ENCODE peak calls at places on chromosome 14, in four cellular contexts. One of them, this sample, is unnamed.
A peak's percentile ranks its signal among the peaks of the same experiment; 100 is the strongest.

GRCh38 chr14:50397461-50398196 is 948 bp upstream of the CDKL1 start:
- DNase-seq in sigmoid colon: no peak
- DNase-seq in gastrocnemius medialis: no peak
- DNase-seq in body of pancreas: peak; percentile 56
- DNase-seq in this sample: peak; percentile 85

GRCh38 chr14:100982764-100983163 is 79.2 kb upstream of the RTL1 start:
- DNase-seq in sigmoid colon: no peak
- DNase-seq in gastrocnemius medialis: no peak
- DNase-seq in body of pancreas: no peak
- DNase-seq in this sample: no peak

GRCh38 chr14:97788364-97788763 is 991.2 kb downstream of the VRK1 start:
- DNase-seq in sigmoid colon: no peak
- DNase-seq in gastrocnemius medialis: no peak
- DNase-seq in body of pancreas: no peak
- DNase-seq in this sample: no peak

GRCh38 chr14:102629700-102630365 is 37.4 kb downstream of the RCOR1 start:
- DNase-seq in sigmoid colon: no peak
- DNase-seq in gastrocnemius medialis: no peak
- DNase-seq in body of pancreas: no peak
- DNase-seq in this sample: no peak

GRCh38 chr14:54577494-54577893 is 10.6 kb downstream of the SAMD4A start:
- DNase-seq in sigmoid colon: no peak
- DNase-seq in gastrocnemius medialis: no peak
- DNase-seq in body of pancreas: no peak
- DNase-seq in this sample: no peak

GRCh38 chr14:53167602-53168328 is 14.6 kb upstream of the DDHD1 start:
- DNase-seq in sigmoid colon: no peak
- DNase-seq in gastrocnemius medialis: no peak
- DNase-seq in body of pancreas: no peak
- DNase-seq in this sample: no peak

GRCh38 chr14:73261075-73261474 is 23.8 kb downstream of the PAPLN start:
- DNase-seq in sigmoid colon: no peak
- DNase-seq in gastrocnemius medialis: no peak
- DNase-seq in body of pancreas: no peak
- DNase-seq in this sample: no peak

GRCh38 chr14:94390372-94391086 is 2.1 kb upstream of the SERPINA1 start:
- DNase-seq in sigmoid colon: peak; percentile 72
- DNase-seq in gastrocnemius medialis: peak; percentile 19
- DNase-seq in body of pancreas: peak; percentile 68
- DNase-seq in this sample: no peak

GRCh38 chr14:92660571-92660970 is 87.9 kb downstream of the LGMN start:
- DNase-seq in sigmoid colon: no peak
- DNase-seq in gastrocnemius medialis: no peak
- DNase-seq in body of pancreas: no peak
- DNase-seq in this sample: no peak

GRCh38 chr14:92658160-92658559 is 90.3 kb downstream of the LGMN start:
- DNase-seq in sigmoid colon: no peak
- DNase-seq in gastrocnemius medialis: no peak
- DNase-seq in body of pancreas: no peak
- DNase-seq in this sample: no peak

GRCh38 chr14:92663049-92663448 is 85.4 kb downstream of the LGMN start:
- DNase-seq in sigmoid colon: no peak
- DNase-seq in gastrocnemius medialis: no peak
- DNase-seq in body of pancreas: no peak
- DNase-seq in this sample: no peak

GRCh38 chr14:92657457-92658142 is 90.8 kb downstream of the LGMN start:
- DNase-seq in sigmoid colon: peak; percentile 87
- DNase-seq in gastrocnemius medialis: peak; percentile 61
- DNase-seq in body of pancreas: peak; percentile 24
- DNase-seq in this sample: no peak

DNA sequence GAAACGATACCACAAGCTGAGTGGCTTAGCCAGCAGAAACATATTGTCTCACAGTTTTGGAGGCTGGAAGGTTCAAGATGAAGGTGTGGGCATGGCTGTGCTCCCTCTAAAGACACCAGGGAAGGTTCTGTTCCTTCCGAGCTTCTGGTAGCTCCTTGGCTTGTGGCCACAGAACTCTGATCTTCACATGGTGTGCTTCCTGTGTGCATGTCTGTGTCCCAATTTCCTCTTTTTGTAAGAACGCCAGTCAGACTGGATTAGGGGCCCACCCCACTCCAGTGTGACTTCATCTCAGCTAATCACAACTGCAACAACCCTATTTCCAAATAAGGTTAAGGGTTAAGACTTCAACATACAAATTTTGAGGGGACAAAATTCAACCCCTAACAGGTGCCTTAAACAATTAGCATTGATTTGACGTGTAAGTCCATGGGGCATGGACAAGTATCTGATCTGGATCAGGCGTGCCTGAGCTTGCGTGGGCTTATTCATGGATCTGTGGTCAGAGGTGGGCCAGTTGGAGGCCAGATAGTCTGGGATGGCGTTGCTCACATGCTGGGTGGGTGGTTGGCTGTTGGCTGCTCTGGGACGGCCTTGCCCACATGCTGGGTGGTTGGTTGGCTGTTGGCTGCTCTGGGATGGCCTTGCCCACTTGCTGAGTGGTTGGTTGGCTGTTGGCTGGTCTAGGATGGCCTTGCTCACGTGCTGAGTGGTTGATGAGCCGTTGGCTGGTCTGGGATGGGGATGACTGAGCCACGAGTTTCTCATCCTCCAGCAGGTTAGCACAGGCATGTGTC is 88.5 kb downstream of the LGMN start:
- DNase-seq in sigmoid colon: no peak
- DNase-seq in gastrocnemius medialis: peak; percentile 59
- DNase-seq in body of pancreas: peak; percentile 37
- DNase-seq in this sample: no peak
- TF ChIP-seq POLR2A in sigmoid colon: no peak
- TF ChIP-seq POLR2A in gastrocnemius medialis: peak; percentile 17
- TF ChIP-seq POLR2A in body of pancreas: no peak
- TF ChIP-seq POLR2A in this sample: no peak

GRCh38 chr14:21070083-21070609 is at the start of gene ARHGEF40:
- DNase-seq in sigmoid colon: no peak
- DNase-seq in gastrocnemius medialis: peak; percentile 70
- DNase-seq in body of pancreas: peak; percentile 78
- DNase-seq in this sample: no peak
- TF ChIP-seq POLR2A in sigmoid colon: no peak
- TF ChIP-seq POLR2A in gastrocnemius medialis: peak; percentile 65
- TF ChIP-seq POLR2A in body of pancreas: peak; percentile 42
- TF ChIP-seq POLR2A in this sample: no peak

GRCh38 chr14:103772078-103772712 is 56.6 kb downstream of the ZFYVE21 start:
- DNase-seq in sigmoid colon: no peak
- DNase-seq in gastrocnemius medialis: no peak
- DNase-seq in body of pancreas: no peak
- DNase-seq in this sample: no peak
- TF ChIP-seq POLR2A in sigmoid colon: no peak
- TF ChIP-seq POLR2A in gastrocnemius medialis: no peak
- TF ChIP-seq POLR2A in body of pancreas: no peak
- TF ChIP-seq POLR2A in this sample: no peak

DNA sequence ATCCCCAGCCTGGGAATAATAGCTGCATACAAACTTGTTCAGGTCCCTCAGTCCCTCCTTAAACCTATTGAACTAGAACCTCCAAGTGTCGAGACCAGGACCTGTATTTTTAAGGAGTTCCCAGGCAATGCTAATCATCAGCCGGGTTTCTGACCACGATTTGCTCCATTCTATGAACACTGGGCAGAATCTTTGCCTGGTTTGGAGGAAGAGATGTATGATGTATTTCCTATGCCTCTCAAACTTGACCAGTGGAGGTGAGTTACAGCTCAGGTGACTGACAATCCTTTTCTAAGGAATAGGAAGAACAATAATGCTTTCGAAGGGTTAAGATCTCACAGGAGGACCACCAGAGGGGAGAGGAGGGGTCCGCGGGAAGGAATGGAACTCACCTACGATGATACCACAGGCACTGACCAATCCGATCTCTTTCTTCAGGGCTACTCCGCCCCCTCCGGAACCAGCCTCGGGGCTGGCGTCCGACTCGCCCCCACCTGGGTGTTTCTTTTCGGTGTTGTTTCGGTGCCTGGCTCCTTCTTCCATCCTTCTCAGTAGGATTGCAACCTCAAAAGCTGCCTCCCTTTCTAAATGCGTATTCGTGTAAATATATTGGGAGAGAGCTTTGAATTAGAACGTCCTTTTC is 967 bp downstream of the SLC7A8 start:
- DNase-seq in sigmoid colon: no peak
- DNase-seq in gastrocnemius medialis: peak; percentile 47
- DNase-seq in body of pancreas: peak; percentile 62
- DNase-seq in this sample: no peak
- TF ChIP-seq POLR2A in sigmoid colon: no peak
- TF ChIP-seq POLR2A in gastrocnemius medialis: no peak
- TF ChIP-seq POLR2A in body of pancreas: no peak
- TF ChIP-seq POLR2A in this sample: no peak

GRCh38 chr14:105093426-105094192 is 28.4 kb upstream of the GPR132 start:
- DNase-seq in sigmoid colon: peak; percentile 87
- DNase-seq in gastrocnemius medialis: no peak
- DNase-seq in body of pancreas: peak; percentile 80
- DNase-seq in this sample: no peak
- TF ChIP-seq POLR2A in sigmoid colon: no peak
- TF ChIP-seq POLR2A in gastrocnemius medialis: no peak
- TF ChIP-seq POLR2A in body of pancreas: peak; percentile 50
- TF ChIP-seq POLR2A in this sample: no peak

This sample was measured in vagina.